ENCODE peak calls at places on chromosomes 16 and 17, in six cellular contexts. E, C, Y, F, S and X are unnamed samples.

GRCh38 chr17:44348234-44348987 is 3.3 kb downstream of the GRN start:
- DNase-seq in C (peak; percentile 36), S (no peak), E (no peak), F (no peak), Y (no peak), X (no peak)

GRCh38 chr17:64281962-64282752 is 19.1 kb upstream of the TEX2 start:
- DNase-seq in E (peak; percentile 52), S (peak; percentile 56), F (no peak), C (peak; percentile 34), Y (peak; percentile 23), X (peak; percentile 87)

GRCh38 chr17:70041061-70041460 is 34.0 kb upstream of the KCNJ16 start:
- DNase-seq in Y (no peak), C (no peak), S (no peak), E (no peak), F (no peak), X (no peak)

GRCh38 chr17:75774471-75774987 is 9.5 kb upstream of the GALK1 start:
- DNase-seq in Y (no peak), C (no peak), F (peak; percentile 56), S (no peak), E (no peak), X (no peak)

GRCh38 chr16:7321661-7322060 is 11.0 kb upstream of the RBFOX1 start:
- DNase-seq in Y (no peak), C (no peak), E (no peak), F (no peak), S (no peak), X (no peak)

GRCh38 chr17:70181376-70181775 is 12.0 kb downstream of the KCNJ2 start:
- DNase-seq in Y (no peak), S (no peak), E (no peak), F (no peak), C (no peak), X (no peak)

GRCh38 chr16:6573577-6573976 is 759.1 kb upstream of the RBFOX1 start:
- DNase-seq in Y (no peak), S (peak; percentile 68), C (no peak), F (peak; percentile 58), E (no peak), X (peak; percentile 60)

GRCh38 chr17:40021471-40021961 is 6.3 kb downstream of the CSF3 start:
- DNase-seq in C (no peak), S (no peak), Y (no peak), F (no peak), E (peak; percentile 85), X (no peak)

GRCh38 chr17:34974794-34975428 is 5.4 kb upstream of the LIG3 start:
- DNase-seq in S (no peak), F (no peak), C (no peak), Y (no peak), E (no peak), X (no peak)

GRCh38 chr17:70332356-70332755 is 163.0 kb downstream of the KCNJ2 start:
- DNase-seq in E (no peak), Y (no peak), S (no peak), C (no peak), F (no peak), X (no peak)

GRCh38 chr17:50765454-50766221 is 1.7 kb downstream of the ANKRD40CL start:
- DNase-seq in E (no peak), F (no peak), Y (no peak), C (no peak), S (no peak), X (no peak)

GRCh38 chr16:23428351-23428750 is 24.6 kb downstream of the COG7 start:
- DNase-seq in S (no peak), E (no peak), C (no peak), Y (no peak), F (no peak), X (no peak)

GRCh38 chr16:535446-536405 is 8.2 kb downstream of the CAPN15 start:
- DNase-seq in E (peak; percentile 41), Y (no peak), S (no peak), F (no peak), C (peak; percentile 65), X (peak; percentile 89)

GRCh38 chr17:17127730-17128291 is 78.3 kb downstream of the PLD6 start:
- DNase-seq in Y (no peak), E (no peak), S (no peak), C (no peak), F (no peak), X (no peak)

GRCh38 chr16:24174977-24175376 is 81.2 kb upstream of the CACNG3 start:
- DNase-seq in F (no peak), Y (no peak), E (no peak), C (no peak), S (no peak), X (no peak)

GRCh38 chr17:27631409-27631755 is 394 bp downstream of the LGALS9 start:
- DNase-seq in F (no peak), C (no peak), Y (no peak), E (no peak), S (no peak), X (no peak)

GRCh38 chr16:47481698-47482374 is 20.7 kb downstream of the PHKB start:
- DNase-seq in C (no peak), S (no peak), F (no peak), Y (no peak), E (no peak), X (no peak)

GRCh38 chr17:36532435-36532975 is 2.2 kb downstream of the MYO19 start:
- DNase-seq in C (peak; percentile 7), S (no peak), E (no peak), Y (no peak), F (no peak), X (no peak)

GRCh38 chr16:56793504-56793903 is 63.6 kb downstream of the NUP93 start:
- DNase-seq in E (peak; percentile 19), Y (no peak), F (no peak), C (no peak), S (no peak), X (peak; percentile 25)

GRCh38 chr16:66300037-66300436 is 66.5 kb upstream of the CDH5 start:
- DNase-seq in Y (no peak), S (no peak), F (no peak), E (no peak), C (no peak), X (no peak)

GRCh38 chr16:66154801-66155200 is 211.7 kb upstream of the CDH5 start:
- DNase-seq in Y (no peak), F (no peak), E (no peak), C (no peak), S (no peak), X (peak; percentile 28)